ENCODE peak calls at places on chromosomes 3 and 15, in six cellular contexts. One of them, this sample, is unnamed.

GRCh38 chr3:20039765-20040475 is at the start of gene KAT2B:
- DNase-seq in non-pigmented ciliary epithelial cell: no peak
- DNase-seq in LoVo: peak
- DNase-seq in CD4-positive, alpha-beta T cell: peak
- DNase-seq in NCI-H187 treated with DMSO at 0.1 percent for 48 hours: no peak
- DNase-seq in activated CD4-positive, alpha-beta memory T cell treated with anti-CD3 and anti-CD28 coated beads for 36 hours: peak
- DNase-seq in this sample: peak

GRCh38 chr15:60835974-60836373 is 357.0 kb upstream of the ICE2 start:
- DNase-seq in CD4-positive, alpha-beta T cell: no peak
- DNase-seq in NCI-H187 treated with DMSO at 0.1 percent for 48 hours: no peak
- DNase-seq in non-pigmented ciliary epithelial cell: no peak
- DNase-seq in activated CD4-positive, alpha-beta memory T cell treated with anti-CD3 and anti-CD28 coated beads for 36 hours: no peak
- DNase-seq in LoVo: no peak
- DNase-seq in this sample: no peak

GRCh38 chr3:108388136-108389132 is 92.1 kb downstream of the HHLA2 start:
- DNase-seq in CD4-positive, alpha-beta T cell: no peak
- DNase-seq in NCI-H187 treated with DMSO at 0.1 percent for 48 hours: peak
- DNase-seq in LoVo: no peak
- DNase-seq in non-pigmented ciliary epithelial cell: no peak
- DNase-seq in activated CD4-positive, alpha-beta memory T cell treated with anti-CD3 and anti-CD28 coated beads for 36 hours: peak
- DNase-seq in this sample: no peak

GRCh38 chr3:195117978-195118581 is 152.9 kb downstream of the XXYLT1 start:
- DNase-seq in non-pigmented ciliary epithelial cell: no peak
- DNase-seq in CD4-positive, alpha-beta T cell: no peak
- DNase-seq in LoVo: peak
- DNase-seq in activated CD4-positive, alpha-beta memory T cell treated with anti-CD3 and anti-CD28 coated beads for 36 hours: no peak
- DNase-seq in NCI-H187 treated with DMSO at 0.1 percent for 48 hours: no peak
- DNase-seq in this sample: no peak

GRCh38 chr3:122694966-122695365 is 14.3 kb downstream of the PARP14 start:
- DNase-seq in LoVo: no peak
- DNase-seq in CD4-positive, alpha-beta T cell: no peak
- DNase-seq in non-pigmented ciliary epithelial cell: no peak
- DNase-seq in NCI-H187 treated with DMSO at 0.1 percent for 48 hours: no peak
- DNase-seq in activated CD4-positive, alpha-beta memory T cell treated with anti-CD3 and anti-CD28 coated beads for 36 hours: no peak
- DNase-seq in this sample: no peak

GRCh38 chr3:34065901-34066300 is 267.5 kb downstream of the PDCD6IP start:
- DNase-seq in CD4-positive, alpha-beta T cell: no peak
- DNase-seq in non-pigmented ciliary epithelial cell: no peak
- DNase-seq in LoVo: no peak
- DNase-seq in NCI-H187 treated with DMSO at 0.1 percent for 48 hours: no peak
- DNase-seq in activated CD4-positive, alpha-beta memory T cell treated with anti-CD3 and anti-CD28 coated beads for 36 hours: no peak
- DNase-seq in this sample: no peak

GRCh38 chr3:53773586-53774368 is 72.4 kb downstream of the CHDH start:
- DNase-seq in CD4-positive, alpha-beta T cell: no peak
- DNase-seq in non-pigmented ciliary epithelial cell: peak
- DNase-seq in activated CD4-positive, alpha-beta memory T cell treated with anti-CD3 and anti-CD28 coated beads for 36 hours: no peak
- DNase-seq in NCI-H187 treated with DMSO at 0.1 percent for 48 hours: no peak
- DNase-seq in LoVo: no peak
- DNase-seq in this sample: no peak

GRCh38 chr3:195705081-195705991 is 15.4 kb upstream of the MUC20 start:
- DNase-seq in CD4-positive, alpha-beta T cell: no peak
- DNase-seq in NCI-H187 treated with DMSO at 0.1 percent for 48 hours: no peak
- DNase-seq in non-pigmented ciliary epithelial cell: no peak
- DNase-seq in LoVo: no peak
- DNase-seq in activated CD4-positive, alpha-beta memory T cell treated with anti-CD3 and anti-CD28 coated beads for 36 hours: no peak
- DNase-seq in this sample: no peak

GRCh38 chr3:10344147-10344943 is 23.4 kb upstream of the SEC13 start:
- DNase-seq in CD4-positive, alpha-beta T cell: peak
- DNase-seq in NCI-H187 treated with DMSO at 0.1 percent for 48 hours: no peak
- DNase-seq in non-pigmented ciliary epithelial cell: no peak
- DNase-seq in activated CD4-positive, alpha-beta memory T cell treated with anti-CD3 and anti-CD28 coated beads for 36 hours: peak
- DNase-seq in LoVo: peak
- DNase-seq in this sample: peak

GRCh38 chr3:21705769-21706168 is 45.2 kb downstream of the ZNF385D start:
- DNase-seq in NCI-H187 treated with DMSO at 0.1 percent for 48 hours: no peak
- DNase-seq in activated CD4-positive, alpha-beta memory T cell treated with anti-CD3 and anti-CD28 coated beads for 36 hours: no peak
- DNase-seq in non-pigmented ciliary epithelial cell: no peak
- DNase-seq in LoVo: no peak
- DNase-seq in CD4-positive, alpha-beta T cell: no peak
- DNase-seq in this sample: no peak

GRCh38 chr3:28077566-28077965 is 163.9 kb upstream of the CMC1 start:
- DNase-seq in LoVo: no peak
- DNase-seq in CD4-positive, alpha-beta T cell: no peak
- DNase-seq in activated CD4-positive, alpha-beta memory T cell treated with anti-CD3 and anti-CD28 coated beads for 36 hours: no peak
- DNase-seq in non-pigmented ciliary epithelial cell: peak
- DNase-seq in NCI-H187 treated with DMSO at 0.1 percent for 48 hours: no peak
- DNase-seq in this sample: no peak

GRCh38 chr15:61025283-61025682 is 203.8 kb downstream of the RORA start:
- DNase-seq in non-pigmented ciliary epithelial cell: no peak
- DNase-seq in CD4-positive, alpha-beta T cell: no peak
- DNase-seq in activated CD4-positive, alpha-beta memory T cell treated with anti-CD3 and anti-CD28 coated beads for 36 hours: no peak
- DNase-seq in LoVo: no peak
- DNase-seq in NCI-H187 treated with DMSO at 0.1 percent for 48 hours: no peak
- DNase-seq in this sample: no peak

GRCh38 chr3:105527949-105528348 is 161.2 kb downstream of the ALCAM start:
- DNase-seq in NCI-H187 treated with DMSO at 0.1 percent for 48 hours: peak
- DNase-seq in LoVo: peak
- DNase-seq in CD4-positive, alpha-beta T cell: no peak
- DNase-seq in non-pigmented ciliary epithelial cell: no peak
- DNase-seq in activated CD4-positive, alpha-beta memory T cell treated with anti-CD3 and anti-CD28 coated beads for 36 hours: peak
- DNase-seq in this sample: no peak

This sample was measured in T-helper 9 cell.